ENCODE peak calls at places on chromosomes 16 and 17, in nine cellular contexts. S is uterus, R is neural progenitor cell, L is Caco-2, G is iPS DF 6.9, Q is lower lobe of right lung, P is heart left ventricle, I is body of pancreas, K is Peyer's patch. F is an unnamed sample.

GRCh38 chr17:19867654-19868395 is at the start of gene ULK2:
- DNase-seq in S (peak; percentile 65), R (peak; percentile 89), L (peak; percentile 66), G (no peak), Q (peak; percentile 71), P (peak; percentile 70), I (peak; percentile 71), K (peak; percentile 68), F (peak; percentile 34)

GRCh38 chr16:59614466-59615240 is 880.5 kb upstream of the GOT2 start:
- DNase-seq in S (no peak), R (no peak), L (no peak), G (no peak), Q (no peak), P (no peak), I (no peak), K (no peak), F (no peak)

GRCh38 chr17:70290770-70291169 is 121.4 kb downstream of the KCNJ2 start:
- DNase-seq in S (no peak), R (no peak), L (no peak), G (no peak), Q (no peak), P (no peak), I (no peak), K (no peak), F (no peak)

GRCh38 chr17:79658811-79659207 is 48.0 kb upstream of the RBFOX3 start:
- DNase-seq in S (no peak), R (peak; percentile 77), L (peak; percentile 57), G (peak; percentile 41), Q (no peak), P (no peak), I (peak; percentile 28), K (no peak), F (no peak)

GRCh38 chr17:9324864-9325263 is 250.8 kb downstream of the STX8 start:
- DNase-seq in S (no peak), R (no peak), L (no peak), G (no peak), Q (no peak), P (no peak), I (peak; percentile 78), K (no peak), F (no peak)

GRCh38 chr17:72587773-72588511 is 467.1 kb downstream of the SOX9 start:
- DNase-seq in S (no peak), R (no peak), L (peak; percentile 37), G (no peak), Q (no peak), P (no peak), I (no peak), K (peak; percentile 56), F (no peak)

GRCh38 chr17:40352779-40353394 is 11.7 kb downstream of the GJD3 start:
- DNase-seq in S (no peak), R (no peak), L (no peak), G (no peak), Q (no peak), P (peak; percentile 27), I (no peak), K (peak; percentile 41), F (no peak)

GRCh38 chr17:70254735-70255460 is 85.6 kb downstream of the KCNJ2 start:
- DNase-seq in S (no peak), R (no peak), L (no peak), G (no peak), Q (no peak), P (no peak), I (no peak), K (no peak), F (no peak)

GRCh38 chr17:63838586-63839184 is 3.8 kb downstream of the SMARCD2 start:
- DNase-seq in S (peak; percentile 94), R (no peak), L (peak; percentile 64), G (no peak), Q (peak; percentile 92), P (peak; percentile 86), I (peak; percentile 95), K (peak; percentile 68), F (no peak)

GRCh38 chr16:287298-287811 is 4.4 kb downstream of the PDIA2 start:
- DNase-seq in S (no peak), R (no peak), L (no peak), G (no peak), Q (no peak), P (no peak), I (peak; percentile 57), K (no peak), F (no peak)

GRCh38 chr16:82936941-82937551 is 310.3 kb downstream of the CDH13 start:
- DNase-seq in S (no peak), R (no peak), L (no peak), G (no peak), Q (no peak), P (no peak), I (no peak), K (no peak), F (no peak)

GRCh38 chr16:14325502-14325901 is 254.4 kb downstream of the MRTFB start:
- DNase-seq in S (no peak), R (no peak), L (no peak), G (no peak), Q (no peak), P (no peak), I (no peak), K (no peak), F (no peak)

GRCh38 chr16:3246876-3247275 is 9.6 kb downstream of the MEFV start:
- DNase-seq in S (no peak), R (no peak), L (no peak), G (no peak), Q (no peak), P (no peak), I (no peak), K (no peak), F (no peak)

GRCh38 chr17:8859029-8859803 is 8.3 kb downstream of the PIK3R6 start:
- DNase-seq in S (no peak), R (no peak), L (no peak), G (no peak), Q (peak; percentile 65), P (no peak), I (no peak), K (no peak), F (no peak)

GRCh38 chr16:66472961-66473610 is 46.0 kb downstream of the BEAN1 start:
- DNase-seq in S (no peak), R (no peak), L (no peak), G (no peak), Q (no peak), P (no peak), I (no peak), K (no peak), F (no peak)

GRCh38 chr17:19000531-19001011 is 4.0 kb downstream of the FAM83G start:
- DNase-seq in S (no peak), R (peak; percentile 13), L (no peak), G (no peak), Q (no peak), P (no peak), I (peak; percentile 45), K (peak; percentile 89), F (no peak)

GRCh38 chr17:7654832-7655540 is 4.3 kb downstream of the ATP1B2 start:
- DNase-seq in S (no peak), R (no peak), L (no peak), G (no peak), Q (no peak), P (no peak), I (no peak), K (no peak), F (no peak)

GRCh38 chr16:50830698-50831097 is 88.8 kb downstream of the CYLD start:
- DNase-seq in S (no peak), R (no peak), L (no peak), G (no peak), Q (no peak), P (no peak), I (no peak), K (no peak), F (no peak)

GRCh38 chr17:3639981-3640596 is 3.5 kb downstream of the CTNS start:
- DNase-seq in S (no peak), R (peak; percentile 22), L (no peak), G (no peak), Q (no peak), P (no peak), I (peak; percentile 77), K (no peak), F (no peak)

GRCh38 chr17:77420804-77421634 is 280.2 kb downstream of the SEC14L1 start:
- DNase-seq in S (peak; percentile 84), R (peak; percentile 63), L (no peak), G (no peak), Q (no peak), P (no peak), I (no peak), K (no peak), F (peak; percentile 69)

GRCh38 chr17:77419095-77419494 is 278.3 kb downstream of the SEC14L1 start:
- DNase-seq in S (no peak), R (no peak), L (no peak), G (no peak), Q (no peak), P (no peak), I (no peak), K (no peak), F (no peak)

GRCh38 chr17:77421635-77421982 is 280.8 kb downstream of the SEC14L1 start:
- DNase-seq in S (no peak), R (no peak), L (no peak), G (no peak), Q (no peak), P (no peak), I (no peak), K (no peak), F (no peak)

GRCh38 chr17:77419547-77420475 is 279.0 kb downstream of the SEC14L1 start:
- DNase-seq in S (no peak), R (peak; percentile 88), L (peak; percentile 64), G (no peak), Q (no peak), P (no peak), I (no peak), K (no peak), F (no peak)

GRCh38 chr17:77420476-77420803 is 279.7 kb downstream of the SEC14L1 start:
- DNase-seq in S (no peak), R (no peak), L (no peak), G (no peak), Q (no peak), P (no peak), I (no peak), K (no peak), F (no peak)
- H3K4me3 ChIP-seq in S (no peak overlapping the region), R (no peak overlapping the region), L (no peak overlapping the region), G (no peak overlapping the region), Q (no peak overlapping the region), P (no peak overlapping the region), I (no peak overlapping the region), K (no peak overlapping the region), F (peak overlapping the region; percentile 28)

GRCh38 chr16:81166417-81167300 is 70.5 kb upstream of the GCSH start:
- DNase-seq in S (no peak), R (no peak), L (no peak), G (no peak), Q (no peak), P (no peak), I (no peak), K (no peak), F (no peak)
- H3K4me3 ChIP-seq in S (no peak overlapping the region), R (no peak overlapping the region), L (no peak overlapping the region), G (no peak overlapping the region), Q (no peak overlapping the region), P (no peak overlapping the region), I (no peak overlapping the region), K (no peak overlapping the region), F (no peak overlapping the region)

GRCh38 chr17:32828822-32829221 is 48.1 kb downstream of the MYO1D start:
- DNase-seq in S (no peak), R (no peak), L (no peak), G (no peak), Q (no peak), P (no peak), I (no peak), K (no peak), F (no peak)
- H3K4me3 ChIP-seq in S (no peak overlapping the region), R (no peak overlapping the region), L (peak overlapping the region; percentile 38), G (no peak overlapping the region), Q (peak overlapping the region; percentile 2), P (no peak overlapping the region), I (no peak overlapping the region), K (no peak overlapping the region), F (no peak overlapping the region)

GRCh38 chr17:68290955-68291835 is at the start of the genes ARSG and SLC16A6:
- DNase-seq in S (peak; percentile 48), R (peak; percentile 91), L (peak; percentile 84), G (no peak), Q (peak; percentile 88), P (peak; percentile 74), I (peak; percentile 43), K (peak; percentile 66), F (peak; percentile 83)
- H3K4me3 ChIP-seq in S (peak within 1 kb of the TSS; percentile 33), R (peak within 1 kb of the TSS; percentile 89), L (peak within 1 kb of the TSS; percentile 87), G (peak within 1 kb of the TSS; percentile 52), Q (peak within 1 kb of the TSS; percentile 63), P (peak within 1 kb of the TSS; percentile 72), I (peak within 1 kb of the TSS; percentile 38), K (peak within 1 kb of the TSS; percentile 90), F (peak within 1 kb of the TSS; percentile 89)

F was measured in CD8-positive, alpha-beta T cell.